ENCODE peak calls at places on chromosome 6, in six cellular contexts. One of them, this sample, is unnamed.

GRCh38 chr6:84280030-84280429 is 52.6 kb upstream of the CEP162 start:
- DNase-seq in AG10803: peak; percentile 69
- DNase-seq in upper lobe of right lung: no peak
- DNase-seq in WTC11: no peak
- DNase-seq in right atrium auricular region: no peak
- DNase-seq in heart right ventricle: no peak
- DNase-seq in this sample: no peak

GRCh38 chr6:130760006-130760405 is 67.2 kb upstream of the SMLR1 start:
- DNase-seq in heart right ventricle: no peak
- DNase-seq in WTC11: peak; percentile 60
- DNase-seq in right atrium auricular region: no peak
- DNase-seq in AG10803: peak; percentile 49
- DNase-seq in upper lobe of right lung: no peak
- DNase-seq in this sample: no peak

GRCh38 chr6:43283905-43284304 is 14.2 kb upstream of the SLC22A7 start:
- DNase-seq in heart right ventricle: no peak
- DNase-seq in upper lobe of right lung: no peak
- DNase-seq in right atrium auricular region: no peak
- DNase-seq in WTC11: no peak
- DNase-seq in AG10803: no peak
- DNase-seq in this sample: no peak

GRCh38 chr6:77462359-77463307 is 658 bp downstream of the HTR1B start:
- DNase-seq in WTC11: peak; percentile 54
- DNase-seq in right atrium auricular region: no peak
- DNase-seq in heart right ventricle: no peak
- DNase-seq in upper lobe of right lung: peak; percentile 55
- DNase-seq in AG10803: no peak
- DNase-seq in this sample: no peak

GRCh38 chr6:157236040-157236725 is 87.1 kb downstream of the TMEM242 start:
- DNase-seq in heart right ventricle: no peak
- DNase-seq in AG10803: no peak
- DNase-seq in upper lobe of right lung: no peak
- DNase-seq in WTC11: no peak
- DNase-seq in right atrium auricular region: no peak
- DNase-seq in this sample: peak; percentile 25

GRCh38 chr6:31186052-31186734 is 15.7 kb upstream of the POU5F1 start:
- DNase-seq in heart right ventricle: peak; percentile 85
- DNase-seq in WTC11: no peak
- DNase-seq in AG10803: no peak
- DNase-seq in right atrium auricular region: peak; percentile 85
- DNase-seq in upper lobe of right lung: peak; percentile 76
- DNase-seq in this sample: no peak

GRCh38 chr6:163416640-163417253 is 2.2 kb downstream of the QKI start:
- DNase-seq in AG10803: peak; percentile 85
- DNase-seq in right atrium auricular region: no peak
- DNase-seq in upper lobe of right lung: no peak
- DNase-seq in WTC11: no peak
- DNase-seq in heart right ventricle: no peak
- DNase-seq in this sample: no peak

GRCh38 chr6:3456794-3457709 is at the start of gene SLC22A23:
- DNase-seq in right atrium auricular region: no peak
- DNase-seq in WTC11: peak; percentile 82
- DNase-seq in AG10803: peak; percentile 24
- DNase-seq in upper lobe of right lung: peak; percentile 90
- DNase-seq in heart right ventricle: peak; percentile 76
- DNase-seq in this sample: peak; percentile 24

GRCh38 chr6:25652007-25652515 is at the start of gene SCGN:
- DNase-seq in upper lobe of right lung: peak; percentile 77
- DNase-seq in WTC11: peak; percentile 85
- DNase-seq in AG10803: peak; percentile 49
- DNase-seq in right atrium auricular region: peak; percentile 63
- DNase-seq in heart right ventricle: peak; percentile 62
- DNase-seq in this sample: no peak

GRCh38 chr6:90286884-90287488 is 9.7 kb downstream of the BACH2 start:
- DNase-seq in WTC11: peak; percentile 91
- DNase-seq in right atrium auricular region: no peak
- DNase-seq in upper lobe of right lung: no peak
- DNase-seq in heart right ventricle: no peak
- DNase-seq in AG10803: no peak
- DNase-seq in this sample: no peak

GRCh38 chr6:7479801-7480266 is 61.6 kb upstream of the DSP start:
- DNase-seq in upper lobe of right lung: no peak
- DNase-seq in heart right ventricle: no peak
- DNase-seq in WTC11: no peak
- DNase-seq in AG10803: peak; percentile 77
- DNase-seq in right atrium auricular region: no peak
- DNase-seq in this sample: no peak

DNA sequence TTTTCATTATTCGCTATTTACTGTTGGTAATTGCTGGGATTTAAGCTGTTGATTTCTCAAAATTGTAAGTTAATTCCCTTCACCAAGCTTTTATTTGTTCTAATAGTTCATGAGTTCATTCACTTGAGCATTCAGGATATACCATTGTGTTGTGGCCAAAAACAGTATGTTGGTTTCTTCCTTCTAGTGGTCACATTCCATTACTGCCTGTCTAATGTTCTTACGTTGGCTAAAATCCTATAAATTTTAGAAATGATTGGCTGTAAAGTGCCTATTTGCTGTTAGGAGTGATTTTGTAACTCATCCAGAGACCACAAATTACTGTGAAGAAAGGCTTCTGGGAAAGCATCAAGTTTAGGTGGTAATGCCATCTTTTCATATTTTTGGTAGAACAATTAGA is 76.3 kb downstream of the FARS2 start:
- DNase-seq in heart right ventricle: no peak
- DNase-seq in WTC11: no peak
- DNase-seq in upper lobe of right lung: no peak
- DNase-seq in AG10803: peak; percentile 81
- DNase-seq in right atrium auricular region: no peak
- DNase-seq in this sample: no peak
- TF ChIP-seq CTCF in heart right ventricle: no peak
- TF ChIP-seq CTCF in WTC11: no peak
- TF ChIP-seq CTCF in upper lobe of right lung: no peak
- TF ChIP-seq CTCF in AG10803: no peak
- TF ChIP-seq CTCF in right atrium auricular region: no peak
- TF ChIP-seq CTCF in this sample: no peak

GRCh38 chr6:118968416-118968815 is 33.5 kb upstream of the MCM9 start:
- DNase-seq in upper lobe of right lung: no peak
- DNase-seq in heart right ventricle: no peak
- DNase-seq in right atrium auricular region: no peak
- DNase-seq in WTC11: no peak
- DNase-seq in AG10803: peak; percentile 8
- DNase-seq in this sample: no peak
- TF ChIP-seq CTCF in upper lobe of right lung: peak; percentile 45
- TF ChIP-seq CTCF in heart right ventricle: peak; percentile 17
- TF ChIP-seq CTCF in right atrium auricular region: no peak
- TF ChIP-seq CTCF in WTC11: no peak
- TF ChIP-seq CTCF in AG10803: peak; percentile 35
- TF ChIP-seq CTCF in this sample: no peak

GRCh38 chr6:118260833-118261232 is 287.3 kb upstream of the PLN start:
- DNase-seq in heart right ventricle: no peak
- DNase-seq in upper lobe of right lung: no peak
- DNase-seq in AG10803: no peak
- DNase-seq in right atrium auricular region: no peak
- DNase-seq in WTC11: no peak
- DNase-seq in this sample: no peak

GRCh38 chr6:118269659-118270058 is 278.4 kb upstream of the PLN start:
- DNase-seq in WTC11: no peak
- DNase-seq in upper lobe of right lung: no peak
- DNase-seq in heart right ventricle: no peak
- DNase-seq in right atrium auricular region: no peak
- DNase-seq in AG10803: no peak
- DNase-seq in this sample: no peak

DNA sequence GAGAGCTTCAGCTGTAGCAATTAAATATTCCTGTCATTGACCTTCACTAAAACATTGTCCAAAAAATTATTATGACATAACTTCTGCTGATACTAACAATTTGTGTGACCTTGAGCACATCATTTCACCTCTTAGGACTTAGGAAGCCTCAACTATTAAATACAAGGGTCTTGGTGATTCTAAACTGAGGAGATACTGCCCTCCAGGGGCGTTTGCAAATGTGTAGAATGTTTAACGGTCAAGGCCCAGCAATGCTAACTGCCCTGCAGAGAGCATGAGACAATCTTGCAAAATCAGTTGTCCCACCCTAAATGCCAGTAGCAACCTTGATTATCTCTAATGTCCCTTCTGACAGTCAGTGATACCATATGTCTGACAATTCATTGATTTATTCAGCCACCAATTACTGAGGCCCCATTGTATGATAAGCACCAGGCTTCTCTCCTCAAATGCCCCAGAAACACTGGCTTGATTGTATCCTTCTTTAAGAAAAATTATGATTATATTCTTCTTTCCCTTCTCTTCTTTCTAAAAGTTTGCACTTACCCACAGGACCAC is 284.1 kb upstream of the PLN start:
- DNase-seq in heart right ventricle: no peak
- DNase-seq in right atrium auricular region: no peak
- DNase-seq in upper lobe of right lung: no peak
- DNase-seq in AG10803: peak; percentile 5
- DNase-seq in WTC11: peak; percentile 47
- DNase-seq in this sample: no peak
- TF ChIP-seq CTCF in heart right ventricle: peak; percentile 23
- TF ChIP-seq CTCF in right atrium auricular region: no peak
- TF ChIP-seq CTCF in upper lobe of right lung: peak; percentile 42
- TF ChIP-seq CTCF in AG10803: peak; percentile 24
- TF ChIP-seq CTCF in WTC11: no peak
- TF ChIP-seq CTCF in this sample: no peak

GRCh38 chr6:29656157-29656556 is 735 bp upstream of the MOG start:
- DNase-seq in WTC11: no peak
- DNase-seq in upper lobe of right lung: no peak
- DNase-seq in AG10803: no peak
- DNase-seq in right atrium auricular region: no peak
- DNase-seq in heart right ventricle: no peak
- DNase-seq in this sample: no peak

GRCh38 chr6:29652198-29652584 is 4.7 kb upstream of the MOG start:
- DNase-seq in WTC11: no peak
- DNase-seq in right atrium auricular region: no peak
- DNase-seq in AG10803: no peak
- DNase-seq in upper lobe of right lung: no peak
- DNase-seq in heart right ventricle: no peak
- DNase-seq in this sample: no peak

GRCh38 chr6:29655658-29656057 is 1.2 kb upstream of the MOG start:
- DNase-seq in upper lobe of right lung: no peak
- DNase-seq in heart right ventricle: no peak
- DNase-seq in WTC11: no peak
- DNase-seq in right atrium auricular region: no peak
- DNase-seq in AG10803: no peak
- DNase-seq in this sample: no peak

GRCh38 chr6:29651413-29652197 is 5.3 kb upstream of the MOG start:
- DNase-seq in upper lobe of right lung: no peak
- DNase-seq in WTC11: no peak
- DNase-seq in AG10803: peak; percentile 36
- DNase-seq in heart right ventricle: no peak
- DNase-seq in right atrium auricular region: no peak
- DNase-seq in this sample: no peak

GRCh38 chr6:29653452-29654038 is 3.3 kb upstream of the MOG start:
- DNase-seq in AG10803: peak; percentile 73
- DNase-seq in WTC11: no peak
- DNase-seq in right atrium auricular region: no peak
- DNase-seq in heart right ventricle: no peak
- DNase-seq in upper lobe of right lung: no peak
- DNase-seq in this sample: no peak
- TF ChIP-seq CTCF in AG10803: peak; percentile 75
- TF ChIP-seq CTCF in WTC11: peak; percentile 72
- TF ChIP-seq CTCF in right atrium auricular region: peak; percentile 85
- TF ChIP-seq CTCF in heart right ventricle: peak; percentile 79
- TF ChIP-seq CTCF in upper lobe of right lung: peak; percentile 86
- TF ChIP-seq CTCF in this sample: peak; percentile 92

DNA sequence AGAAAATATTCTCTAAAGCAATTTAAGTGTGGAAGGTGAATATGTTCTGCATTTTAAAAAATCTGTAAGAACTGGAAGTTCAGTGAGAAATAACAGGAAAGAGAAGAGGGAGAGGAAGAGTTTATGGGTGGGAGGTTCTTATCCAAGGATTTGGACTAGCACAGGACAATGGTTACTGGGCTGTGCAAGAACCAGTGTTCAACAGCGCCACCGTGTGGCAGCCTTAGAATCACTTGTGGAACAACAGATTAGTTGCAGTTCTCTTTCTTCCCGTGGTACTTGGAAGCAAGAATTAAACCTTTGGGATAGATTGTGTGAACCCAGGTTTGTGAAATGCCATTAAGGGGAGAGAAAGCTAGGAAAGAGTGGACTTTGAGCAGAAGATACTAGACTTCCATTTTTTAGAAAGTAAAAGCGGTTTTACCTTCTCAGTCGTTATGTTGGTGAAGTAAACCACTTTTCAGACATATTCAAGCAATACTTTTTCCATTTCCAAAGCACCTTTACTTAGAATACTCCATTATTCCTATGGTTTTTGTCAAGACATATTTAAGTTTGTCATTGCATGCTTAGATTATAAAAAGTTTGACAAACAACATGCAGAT is 436.7 kb downstream of the RNF144B start:
- DNase-seq in upper lobe of right lung: no peak
- DNase-seq in heart right ventricle: no peak
- DNase-seq in AG10803: peak; percentile 0
- DNase-seq in WTC11: peak; percentile 87
- DNase-seq in right atrium auricular region: no peak
- DNase-seq in this sample: no peak
- TF ChIP-seq CTCF in upper lobe of right lung: peak; percentile 33
- TF ChIP-seq CTCF in heart right ventricle: peak; percentile 7
- TF ChIP-seq CTCF in AG10803: peak; percentile 46
- TF ChIP-seq CTCF in WTC11: peak; percentile 88
- TF ChIP-seq CTCF in right atrium auricular region: no peak
- TF ChIP-seq CTCF in this sample: no peak

DNA sequence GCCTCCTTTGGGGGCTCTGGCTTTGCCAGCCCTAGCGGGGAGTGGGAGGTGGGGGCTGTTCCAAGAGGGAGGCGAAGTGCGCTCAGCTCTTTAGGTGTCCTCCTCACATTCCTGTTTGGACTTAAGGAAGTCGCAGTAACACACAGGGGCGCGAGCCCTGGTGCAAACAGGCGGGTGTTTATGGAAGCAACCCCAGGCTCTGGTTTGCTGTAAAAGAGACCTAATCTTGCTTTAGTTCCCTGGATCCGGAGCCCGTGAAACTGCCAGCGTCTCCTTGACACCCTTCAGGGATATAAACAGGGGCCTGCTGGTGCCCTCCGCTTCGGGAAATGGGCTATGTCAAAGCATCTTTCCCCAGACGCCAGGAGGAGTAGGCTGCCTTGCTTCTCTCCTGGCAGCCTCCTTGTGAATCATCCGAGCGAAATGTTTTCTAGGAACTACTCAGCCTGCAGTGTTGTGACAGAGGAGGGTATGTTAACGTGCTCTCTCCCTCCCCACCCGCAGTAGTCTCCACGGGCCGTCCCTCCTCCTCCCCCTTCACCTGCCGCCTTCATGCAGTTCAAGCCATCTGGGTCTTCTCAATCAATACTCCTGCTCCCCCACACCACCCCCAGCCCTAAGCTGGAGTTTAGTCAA is 168.0 kb upstream of the LRFN2 start:
- DNase-seq in upper lobe of right lung: no peak
- DNase-seq in heart right ventricle: no peak
- DNase-seq in AG10803: peak; percentile 65
- DNase-seq in WTC11: no peak
- DNase-seq in right atrium auricular region: no peak
- DNase-seq in this sample: no peak
- TF ChIP-seq CTCF in upper lobe of right lung: no peak
- TF ChIP-seq CTCF in heart right ventricle: no peak
- TF ChIP-seq CTCF in AG10803: peak; percentile 30
- TF ChIP-seq CTCF in WTC11: no peak
- TF ChIP-seq CTCF in right atrium auricular region: no peak
- TF ChIP-seq CTCF in this sample: no peak

GRCh38 chr6:105112577-105112976 is 67.2 kb downstream of the POPDC3 start:
- DNase-seq in heart right ventricle: no peak
- DNase-seq in WTC11: no peak
- DNase-seq in AG10803: peak; percentile 2
- DNase-seq in upper lobe of right lung: no peak
- DNase-seq in right atrium auricular region: no peak
- DNase-seq in this sample: no peak
- TF ChIP-seq CTCF in heart right ventricle: no peak
- TF ChIP-seq CTCF in WTC11: no peak
- TF ChIP-seq CTCF in AG10803: no peak
- TF ChIP-seq CTCF in upper lobe of right lung: no peak
- TF ChIP-seq CTCF in right atrium auricular region: no peak
- TF ChIP-seq CTCF in this sample: no peak

This sample was measured in natural killer cell.